ENCODE peak calls at places on chromosomes 6 and 20, in five cellular contexts. One of them, this sample, is unnamed.

GRCh38 chr6:137094411-137095008 is 49.7 kb upstream of the IL20RA start:
- DNase-seq in endothelial cell of umbilical vein: peak
- DNase-seq in K562: peak
- DNase-seq in A549: peak
- DNase-seq in HepG2: peak
- DNase-seq in this sample: peak

GRCh38 chr6:5295612-5296011 is 34.3 kb downstream of the FARS2 start:
- DNase-seq in endothelial cell of umbilical vein: peak
- DNase-seq in K562: no peak
- DNase-seq in A549: no peak
- DNase-seq in HepG2: no peak
- DNase-seq in this sample: no peak

GRCh38 chr20:4552075-4552474 is 169.6 kb upstream of the PRND start:
- DNase-seq in endothelial cell of umbilical vein: no peak
- DNase-seq in K562: no peak
- DNase-seq in A549: no peak
- DNase-seq in HepG2: no peak
- DNase-seq in this sample: no peak

GRCh38 chr6:3750324-3751018 is 1.0 kb downstream of the PXDC1 start:
- DNase-seq in endothelial cell of umbilical vein: peak
- DNase-seq in K562: no peak
- DNase-seq in A549: no peak
- DNase-seq in HepG2: peak
- DNase-seq in this sample: peak

GRCh38 chr20:17530716-17531536 is at the start of gene BFSP1:
- DNase-seq in endothelial cell of umbilical vein: peak
- DNase-seq in K562: no peak
- DNase-seq in A549: peak
- DNase-seq in HepG2: peak
- DNase-seq in this sample: peak

GRCh38 chr20:50305636-50306477 is 115.2 kb downstream of the CEBPB start:
- DNase-seq in endothelial cell of umbilical vein: no peak
- DNase-seq in K562: no peak
- DNase-seq in A549: peak
- DNase-seq in HepG2: peak
- DNase-seq in this sample: no peak

GRCh38 chr20:2133318-2134183 is 31.9 kb downstream of the STK35 start:
- DNase-seq in endothelial cell of umbilical vein: no peak
- DNase-seq in K562: peak
- DNase-seq in A549: peak
- DNase-seq in HepG2: no peak
- DNase-seq in this sample: no peak

GRCh38 chr6:166489301-166490155 is 97.0 kb downstream of the RAMACL start:
- DNase-seq in endothelial cell of umbilical vein: peak
- DNase-seq in K562: no peak
- DNase-seq in A549: no peak
- DNase-seq in HepG2: no peak
- DNase-seq in this sample: no peak

GRCh38 chr20:20413801-20414200 is 45.9 kb downstream of the INSM1 start:
- DNase-seq in endothelial cell of umbilical vein: no peak
- DNase-seq in K562: no peak
- DNase-seq in A549: no peak
- DNase-seq in HepG2: no peak
- DNase-seq in this sample: no peak

GRCh38 chr6:41503841-41504525 is 42.2 kb upstream of the FOXP4 start:
- DNase-seq in endothelial cell of umbilical vein: peak
- DNase-seq in K562: no peak
- DNase-seq in A549: peak
- DNase-seq in HepG2: peak
- DNase-seq in this sample: peak

GRCh38 chr6:117346142-117346930 is 79.4 kb downstream of the ROS1 start:
- DNase-seq in endothelial cell of umbilical vein: peak
- DNase-seq in K562: peak
- DNase-seq in A549: peak
- DNase-seq in HepG2: peak
- DNase-seq in this sample: no peak

GRCh38 chr20:50670126-50670862 is 21.0 kb downstream of the RIPOR3 start:
- DNase-seq in endothelial cell of umbilical vein: no peak
- DNase-seq in K562: no peak
- DNase-seq in A549: peak
- DNase-seq in HepG2: peak
- DNase-seq in this sample: no peak

GRCh38 chr6:72975346-72975745 is 249.9 kb downstream of the KHDC1L start:
- DNase-seq in endothelial cell of umbilical vein: no peak
- DNase-seq in K562: no peak
- DNase-seq in A549: no peak
- DNase-seq in HepG2: no peak
- DNase-seq in this sample: no peak

GRCh38 chr6:148379966-148380653 is 37.5 kb downstream of the SASH1 start:
- DNase-seq in endothelial cell of umbilical vein: no peak
- DNase-seq in K562: no peak
- DNase-seq in A549: no peak
- DNase-seq in HepG2: no peak
- DNase-seq in this sample: no peak

GRCh38 chr20:56995635-56996075 is 270.8 kb downstream of the BMP7 start:
- DNase-seq in endothelial cell of umbilical vein: no peak
- DNase-seq in K562: peak
- DNase-seq in A549: peak
- DNase-seq in HepG2: peak
- DNase-seq in this sample: peak

GRCh38 chr6:150312844-150313584 is 55.8 kb upstream of the IYD start:
- DNase-seq in endothelial cell of umbilical vein: no peak
- DNase-seq in K562: no peak
- DNase-seq in A549: no peak
- DNase-seq in HepG2: no peak
- DNase-seq in this sample: no peak

GRCh38 chr20:31515775-31516107 is 1.5 kb downstream of the HM13 start:
- DNase-seq in endothelial cell of umbilical vein: no peak
- DNase-seq in K562: peak
- DNase-seq in A549: no peak
- DNase-seq in HepG2: no peak
- DNase-seq in this sample: no peak

GRCh38 chr6:10603265-10603664 is 82.1 kb downstream of the GCNT2 start:
- DNase-seq in endothelial cell of umbilical vein: no peak
- DNase-seq in K562: no peak
- DNase-seq in A549: no peak
- DNase-seq in HepG2: no peak
- DNase-seq in this sample: no peak

GRCh38 chr6:30067460-30068139 is 602 bp downstream of the PPP1R11 start:
- DNase-seq in endothelial cell of umbilical vein: no peak
- DNase-seq in K562: no peak
- DNase-seq in A549: peak
- DNase-seq in HepG2: no peak
- DNase-seq in this sample: peak

GRCh38 chr6:134173007-134173690 is 120.7 kb upstream of the SLC2A12 start:
- DNase-seq in endothelial cell of umbilical vein: no peak
- DNase-seq in K562: no peak
- DNase-seq in A549: no peak
- DNase-seq in HepG2: no peak
- DNase-seq in this sample: no peak

GRCh38 chr6:38141716-38142115 is 322.2 kb downstream of the ZFAND3 start:
- DNase-seq in endothelial cell of umbilical vein: no peak
- DNase-seq in K562: no peak
- DNase-seq in A549: no peak
- DNase-seq in HepG2: no peak
- DNase-seq in this sample: no peak

GRCh38 chr6:167350322-167350721 is 25.4 kb downstream of the TTLL2 start:
- DNase-seq in endothelial cell of umbilical vein: no peak
- DNase-seq in K562: no peak
- DNase-seq in A549: no peak
- DNase-seq in HepG2: no peak
- DNase-seq in this sample: no peak

GRCh38 chr6:24125980-24126379 is at the start of gene NRSN1:
- DNase-seq in endothelial cell of umbilical vein: no peak
- DNase-seq in K562: peak
- DNase-seq in A549: no peak
- DNase-seq in HepG2: peak
- DNase-seq in this sample: peak

GRCh38 chr6:97059473-97059872 is 134.9 kb downstream of the KLHL32 start:
- DNase-seq in endothelial cell of umbilical vein: peak
- DNase-seq in K562: peak
- DNase-seq in A549: peak
- DNase-seq in HepG2: peak
- DNase-seq in this sample: no peak

DNA sequence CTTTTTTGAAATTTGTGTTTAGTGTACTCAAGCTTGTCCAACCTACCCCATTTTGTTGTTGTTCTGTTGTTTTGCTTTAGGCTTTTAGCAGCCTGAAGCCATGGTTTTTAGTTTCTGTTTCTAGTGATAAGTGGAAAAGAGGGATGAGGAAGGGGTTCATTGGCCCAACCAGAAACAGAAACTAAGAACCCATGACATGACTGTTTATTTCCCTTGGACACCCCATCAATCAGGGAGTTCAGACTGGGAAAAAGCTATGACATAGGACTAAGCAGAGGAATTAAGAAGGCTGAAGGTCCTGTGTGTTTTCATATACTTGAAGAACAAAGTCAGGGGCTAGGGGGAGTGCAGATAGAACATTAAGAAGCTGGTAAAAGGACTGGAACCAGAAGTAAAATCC is 194.5 kb upstream of the THEMIS start:
- DNase-seq in endothelial cell of umbilical vein: no peak
- DNase-seq in K562: no peak
- DNase-seq in A549: no peak
- DNase-seq in HepG2: no peak
- DNase-seq in this sample: no peak
- TF ChIP-seq JUN in endothelial cell of umbilical vein: no peak
- TF ChIP-seq JUN in K562: no peak
- TF ChIP-seq JUN in A549: no peak
- TF ChIP-seq JUN in HepG2: no peak
- TF ChIP-seq JUN in this sample: no peak

DNA sequence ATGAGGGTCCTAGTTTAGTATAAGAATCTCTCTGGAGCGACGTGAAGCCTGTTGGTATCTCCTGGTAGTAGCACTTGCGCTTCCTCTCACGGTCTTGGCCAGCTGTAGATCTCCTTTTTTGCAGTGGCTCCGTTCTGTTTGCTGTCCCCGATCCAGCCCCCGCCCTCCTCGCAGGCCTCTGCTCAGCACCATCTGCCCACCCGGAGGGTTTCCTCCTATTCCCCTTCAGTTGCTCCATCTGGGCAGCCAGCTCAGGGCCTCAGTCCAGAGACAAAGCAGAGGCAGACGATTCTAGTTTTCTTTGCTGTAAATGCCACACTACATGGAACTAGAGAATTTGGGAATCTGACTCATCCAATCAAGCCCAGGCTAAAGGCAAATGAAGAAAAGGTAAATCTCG is 126.6 kb downstream of the TIAM2 start:
- DNase-seq in endothelial cell of umbilical vein: no peak
- DNase-seq in K562: no peak
- DNase-seq in A549: no peak
- DNase-seq in HepG2: no peak
- DNase-seq in this sample: peak
- TF ChIP-seq JUN in endothelial cell of umbilical vein: no peak
- TF ChIP-seq JUN in K562: no peak
- TF ChIP-seq JUN in A549: no peak
- TF ChIP-seq JUN in HepG2: no peak
- TF ChIP-seq JUN in this sample: no peak

GRCh38 chr6:146805546-146806325 is 207.0 kb downstream of the ADGB start:
- DNase-seq in endothelial cell of umbilical vein: no peak
- DNase-seq in K562: no peak
- DNase-seq in A549: no peak
- DNase-seq in HepG2: no peak
- DNase-seq in this sample: no peak
- TF ChIP-seq JUN in endothelial cell of umbilical vein: no peak
- TF ChIP-seq JUN in K562: no peak
- TF ChIP-seq JUN in A549: no peak
- TF ChIP-seq JUN in HepG2: no peak
- TF ChIP-seq JUN in this sample: no peak

GRCh38 chr6:80547827-80548226 is 441.4 kb downstream of the BCKDHB start:
- DNase-seq in endothelial cell of umbilical vein: no peak
- DNase-seq in K562: no peak
- DNase-seq in A549: no peak
- DNase-seq in HepG2: no peak
- DNase-seq in this sample: no peak
- TF ChIP-seq JUN in endothelial cell of umbilical vein: no peak
- TF ChIP-seq JUN in K562: no peak
- TF ChIP-seq JUN in A549: no peak
- TF ChIP-seq JUN in HepG2: no peak
- TF ChIP-seq JUN in this sample: no peak

GRCh38 chr20:36802326-36803223 is 29.0 kb upstream of the DSN1 start:
- DNase-seq in endothelial cell of umbilical vein: no peak
- DNase-seq in K562: no peak
- DNase-seq in A549: no peak
- DNase-seq in HepG2: no peak
- DNase-seq in this sample: no peak
- TF ChIP-seq JUN in endothelial cell of umbilical vein: no peak
- TF ChIP-seq JUN in K562: no peak
- TF ChIP-seq JUN in A549: no peak
- TF ChIP-seq JUN in HepG2: no peak
- TF ChIP-seq JUN in this sample: no peak

This sample was measured in WTC11.